ENCODE peak calls at places on chromosomes 4 and X, in eight cellular contexts. X is uterus, K is IMR-90, F is right cardiac atrium, B is testis, J is mesendoderm, H is MM.1S, T is left lung. G is an unnamed sample.

GRCh38 chr4:38623260-38623659 is 40.7 kb upstream of the KLF3 start:
- DNase-seq in K (no peak), F (no peak), B (no peak), T (no peak), X (no peak), J (no peak), H (no peak), G (no peak)

GRCh38 chrX:39308126-39308525 is 506.9 kb downstream of the MID1IP1 start:
- DNase-seq in T (no peak), F (no peak), J (no peak), B (no peak), X (no peak), H (no peak), K (no peak), G (no peak)

GRCh38 chr4:145887241-145887964 is 51.2 kb downstream of the ZNF827 start:
- DNase-seq in T (no peak), F (no peak), H (no peak), B (no peak), X (peak), K (peak), J (no peak), G (no peak)

GRCh38 chrX:141455103-141455502 is 129.4 kb downstream of the SPANXA1 start:
- DNase-seq in F (no peak), J (no peak), H (no peak), T (no peak), K (no peak), B (no peak), X (no peak), G (no peak)

GRCh38 chr4:123892997-123893745 is 496.6 kb downstream of the SPRY1 start:
- DNase-seq in H (no peak), K (peak), B (no peak), X (no peak), J (peak), T (no peak), F (no peak), G (no peak)

GRCh38 chr4:57342406-57342805 is 232.2 kb upstream of the IGFBP7 start:
- DNase-seq in J (no peak), B (no peak), H (no peak), X (no peak), F (no peak), K (peak), T (no peak), G (no peak)

GRCh38 chr4:3768842-3769641 is 2.9 kb downstream of the ADRA2C start:
- DNase-seq in X (no peak), F (peak), T (no peak), J (no peak), B (no peak), K (no peak), H (no peak), G (no peak)

GRCh38 chrX:154409222-154409871 is at the start of gene DNASE1L1:
- DNase-seq in T (peak), X (peak), K (peak), F (peak), B (peak), J (peak), H (peak), G (peak)

GRCh38 chr4:111537861-111538260 is 607.4 kb upstream of the FAM241A start:
- DNase-seq in F (no peak), B (no peak), H (no peak), J (peak), T (no peak), X (no peak), K (peak), G (no peak)

GRCh38 chrX:153924149-153924861 is 1.8 kb downstream of the ARHGAP4 start:
- DNase-seq in J (peak), B (peak), H (peak), F (peak), T (no peak), K (peak), X (peak), G (no peak)

GRCh38 chr4:113222431-113222979 is 173.1 kb downstream of the ANK2 start:
- DNase-seq in H (no peak), T (no peak), B (no peak), X (no peak), J (no peak), K (peak), F (no peak), G (no peak)

GRCh38 chrX:72373136-72373535 is 67.4 kb upstream of the CITED1 start:
- DNase-seq in X (no peak), H (no peak), K (no peak), J (no peak), T (no peak), F (no peak), B (no peak), G (no peak)

GRCh38 chr4:159117564-159117963 is 14.7 kb downstream of the RAPGEF2 start:
- DNase-seq in X (no peak), H (no peak), T (no peak), J (no peak), B (no peak), F (no peak), K (no peak), G (no peak)

GRCh38 chr4:72567821-72568620 is 1.0 kb downstream of the ADAMTS3 start:
- DNase-seq in J (peak), K (peak), F (peak), H (peak), X (peak), T (peak), B (peak), G (peak)

GRCh38 chr4:107665001-107665400 is 55.0 kb downstream of the PAPSS1 start:
- DNase-seq in J (no peak), F (no peak), H (no peak), B (no peak), K (peak), X (no peak), T (no peak), G (no peak)

GRCh38 chr4:105603158-105603557 is 50.7 kb downstream of the ARHGEF38 start:
- DNase-seq in T (no peak), X (no peak), F (no peak), K (no peak), B (no peak), H (no peak), J (no peak), G (no peak)

GRCh38 chr4:142875117-142875516 is 29.0 kb upstream of the INPP4B start:
- DNase-seq in J (peak), T (no peak), H (no peak), F (no peak), B (no peak), X (no peak), K (no peak), G (no peak)

GRCh38 chr4:6263541-6264540 is 5.8 kb upstream of the WFS1 start:
- DNase-seq in X (peak), J (peak), T (peak), B (peak), K (peak), H (peak), F (peak), G (no peak)

GRCh38 chr4:123064390-123064789 is 142.0 kb upstream of the NUDT6 start:
- DNase-seq in J (no peak), B (no peak), K (peak), F (no peak), T (no peak), H (no peak), X (no peak), G (no peak)

GRCh38 chr4:134702374-134702773 is 500.8 kb upstream of the PABPC4L start:
- DNase-seq in B (no peak), X (no peak), K (no peak), J (no peak), H (no peak), F (no peak), T (no peak), G (no peak)

GRCh38 chrX:1870421-1870820 is 255.6 kb downstream of the ASMT start:
- DNase-seq in T (no peak), X (no peak), H (no peak), B (no peak), K (no peak), F (no peak), J (no peak), G (no peak)

GRCh38 chr4:175536852-175537453 is 275.1 kb downstream of the GPM6A start:
- DNase-seq in J (peak), T (no peak), F (no peak), H (peak), B (no peak), X (no peak), K (peak), G (no peak)

GRCh38 chr4:139243448-139244365 is 36.3 kb downstream of the MGARP start:
- DNase-seq in H (peak), B (no peak), K (peak), J (no peak), X (no peak), T (no peak), F (peak), G (no peak)

GRCh38 chr4:139795915-139796314 is 130.3 kb downstream of the MGST2 start:
- DNase-seq in F (no peak), H (no peak), T (no peak), X (no peak), J (no peak), K (peak), B (no peak), G (no peak)

GRCh38 chr4:114658179-114658578 is 59.6 kb downstream of the UGT8 start:
- DNase-seq in B (no peak), T (no peak), J (no peak), K (no peak), F (no peak), X (no peak), H (no peak), G (no peak)

GRCh38 chrX:15471016-15471415 is 22.1 kb downstream of the PIR start:
- DNase-seq in K (peak), B (peak), H (peak), J (peak), T (no peak), X (peak), F (peak), G (no peak)

GRCh38 chrX:44785652-44786051 is 58.2 kb upstream of the DUSP21 start:
- DNase-seq in X (no peak), T (no peak), B (no peak), F (no peak), H (no peak), J (no peak), K (peak), G (no peak)

GRCh38 chrX:107507744-107508117 is 58.3 kb downstream of the FRMPD3 start:
- DNase-seq in B (no peak), J (no peak), T (no peak), X (no peak), K (no peak), F (no peak), H (no peak), G (no peak)

GRCh38 chrX:72271812-72272211 is 5.2 kb downstream of the RPS4X start:
- DNase-seq in H (no peak), J (no peak), X (no peak), B (no peak), K (no peak), F (no peak), T (no peak), G (no peak)

GRCh38 chr4:1231637-1232360 is 17.1 kb downstream of the CTBP1 start:
- DNase-seq in X (no peak), F (peak), J (no peak), B (no peak), T (peak), H (no peak), K (no peak), G (no peak)

GRCh38 chr4:172927096-172927495 is 241.5 kb upstream of the GALNT7 start:
- DNase-seq in H (no peak), F (no peak), K (no peak), X (no peak), J (no peak), B (no peak), T (no peak), G (no peak)

GRCh38 chr4:119268466-119268865 is 53.5 kb downstream of the FABP2 start:
- DNase-seq in B (no peak), H (no peak), F (no peak), K (no peak), X (no peak), J (no peak), T (no peak), G (no peak)

GRCh38 chr4:17701882-17702281 is 79.5 kb downstream of the FAM184B start:
- DNase-seq in K (no peak), X (no peak), F (no peak), T (no peak), H (no peak), B (no peak), J (no peak), G (no peak)

GRCh38 chr4:31125496-31125895 is 405.3 kb downstream of the PCDH7 start:
- DNase-seq in F (no peak), T (no peak), X (no peak), H (no peak), K (no peak), B (no peak), J (no peak), G (no peak)

GRCh38 chr4:31125061-31125460 is 404.9 kb downstream of the PCDH7 start:
- DNase-seq in K (no peak), B (no peak), F (no peak), J (no peak), X (no peak), T (no peak), H (no peak), G (no peak)

GRCh38 chr4:31124008-31124645 is 404.0 kb downstream of the PCDH7 start:
- DNase-seq in T (no peak), F (no peak), X (no peak), H (no peak), J (no peak), K (no peak), B (no peak), G (no peak)
- H3K4me3 ChIP-seq in T (no peak), F (no peak), X (no peak), H (no peak), J (no peak), K (no peak), B (no peak), G (no peak)

GRCh38 chrX:24965400-24965799 is 50.4 kb downstream of the ARX start:
- DNase-seq in H (no peak), X (no peak), T (no peak), J (no peak), K (no peak), F (no peak), B (no peak), G (no peak)
- H3K27ac ChIP-seq in H (no peak), X (no peak), T (no peak), J (no peak), K (no peak), F (no peak), B (no peak), G (no peak)

DNA sequence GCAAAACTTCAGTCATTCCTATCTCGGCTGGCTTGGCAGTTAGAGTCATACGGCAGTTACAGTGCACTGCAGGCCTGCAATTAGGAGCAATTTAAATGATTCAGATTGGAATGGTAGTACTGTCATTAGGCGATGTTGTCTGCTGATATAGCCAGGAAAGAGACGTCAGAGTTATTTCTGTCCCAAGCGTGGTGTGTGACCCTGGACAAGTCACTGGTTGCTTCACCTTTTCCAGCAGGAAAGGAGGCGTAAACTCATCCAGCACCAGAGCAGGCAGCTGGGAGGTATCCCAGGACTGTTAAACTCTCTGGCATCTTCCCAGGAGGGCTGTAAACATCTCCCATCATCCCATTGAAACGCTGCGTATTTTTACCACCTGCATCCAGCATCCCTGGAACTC is 842 bp upstream of the LNX1 start:
- DNase-seq in H (no peak), X (no peak), F (no peak), K (peak), J (peak), B (no peak), T (no peak), G (no peak)
- H3K4me3 ChIP-seq in H (no peak), X (no peak), F (no peak), K (no peak), J (no peak), B (peak), T (no peak), G (no peak)

DNA sequence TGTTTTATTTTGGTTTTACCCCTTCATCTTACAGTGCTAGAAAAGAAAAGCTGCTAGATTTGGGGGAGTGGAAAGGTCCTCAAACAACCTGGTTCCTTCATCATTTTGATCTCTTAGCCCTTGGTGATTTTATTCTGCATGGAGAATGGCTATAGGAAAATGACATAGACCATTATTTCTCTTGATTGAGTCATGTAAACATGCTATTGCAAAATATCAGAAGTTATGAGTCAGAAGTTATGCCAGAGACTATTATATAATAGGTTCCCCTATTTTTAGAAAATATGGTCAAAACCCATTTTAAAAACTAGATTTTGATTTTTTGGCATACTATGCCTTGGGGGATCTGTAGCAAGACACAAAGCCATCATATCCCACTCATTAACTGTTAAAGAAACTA is 83.7 kb upstream of the FAM9C start:
- DNase-seq in H (no peak), F (no peak), J (no peak), T (no peak), K (peak), X (no peak), B (no peak), G (no peak)
- H3K27ac ChIP-seq in H (no peak), F (no peak), J (no peak), T (no peak), K (no peak), X (no peak), B (no peak), G (no peak)

GRCh38 chrX:31209005-31209612 is 137.3 kb upstream of the FTHL17 start:
- DNase-seq in J (no peak), B (no peak), T (no peak), K (peak), X (no peak), H (no peak), F (no peak), G (no peak)
- H3K4me3 ChIP-seq in J (no peak), B (no peak), T (no peak), K (no peak), X (no peak), H (no peak), F (no peak), G (no peak)

DNA sequence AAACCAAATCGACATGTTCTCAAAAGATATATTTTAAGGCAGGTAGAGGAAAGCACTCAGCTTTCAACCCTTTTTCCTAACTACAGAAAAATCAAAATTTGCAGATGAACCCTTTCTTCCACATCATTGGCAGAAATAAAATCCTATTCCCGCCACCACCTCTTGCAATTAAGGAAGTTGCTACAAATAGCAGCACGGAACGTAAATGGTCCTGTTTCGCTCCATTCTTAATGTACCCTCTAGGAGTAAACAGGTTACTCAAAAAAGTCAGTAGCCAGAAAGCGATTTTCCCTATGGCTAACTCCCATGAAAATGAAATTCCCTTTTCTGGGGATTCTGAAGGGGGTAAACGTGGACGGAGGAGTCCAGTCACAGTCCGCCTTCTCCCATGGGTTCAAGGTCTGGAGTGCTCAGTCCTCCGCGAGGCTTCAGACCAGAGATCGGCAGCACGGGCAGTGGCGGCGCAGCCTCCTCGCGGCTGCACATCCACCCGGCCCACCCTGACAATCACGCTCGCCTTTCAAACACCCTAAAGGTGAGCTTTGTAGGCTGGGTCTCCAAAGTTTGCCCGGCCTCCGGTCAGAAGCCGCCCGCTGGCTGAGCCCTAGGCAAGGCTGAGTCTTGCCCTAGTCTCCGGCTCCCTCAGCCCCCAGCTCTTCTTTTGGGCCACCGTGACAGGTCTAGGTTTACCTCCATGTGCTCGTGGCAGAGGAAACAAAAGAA is 1.8 kb downstream of the ATP11C start:
- DNase-seq in X (no peak), F (peak), K (no peak), H (peak), T (peak), J (peak), B (peak), G (no peak)
- H3K27ac ChIP-seq in X (peak), F (no peak), K (peak), H (no peak), T (peak), J (no peak), B (peak), G (peak)

GRCh38 chr4:68569466-68570121 is 6.5 kb downstream of the UGT2B17 start:
- DNase-seq in T (no peak), X (no peak), H (peak), B (no peak), F (no peak), K (no peak), J (no peak), G (no peak)
- H3K4me3 ChIP-seq in T (no peak), X (no peak), H (peak), B (no peak), F (no peak), K (no peak), J (no peak), G (no peak)

GRCh38 chrX:12791253-12792228 is at the start of gene PRPS2:
- DNase-seq in X (peak), B (peak), H (peak), T (peak), J (peak), K (peak), F (peak), G (peak)
- H3K27ac ChIP-seq in X (peak), B (peak), H (no peak), T (no peak), J (no peak), K (peak), F (no peak), G (peak)

DNA sequence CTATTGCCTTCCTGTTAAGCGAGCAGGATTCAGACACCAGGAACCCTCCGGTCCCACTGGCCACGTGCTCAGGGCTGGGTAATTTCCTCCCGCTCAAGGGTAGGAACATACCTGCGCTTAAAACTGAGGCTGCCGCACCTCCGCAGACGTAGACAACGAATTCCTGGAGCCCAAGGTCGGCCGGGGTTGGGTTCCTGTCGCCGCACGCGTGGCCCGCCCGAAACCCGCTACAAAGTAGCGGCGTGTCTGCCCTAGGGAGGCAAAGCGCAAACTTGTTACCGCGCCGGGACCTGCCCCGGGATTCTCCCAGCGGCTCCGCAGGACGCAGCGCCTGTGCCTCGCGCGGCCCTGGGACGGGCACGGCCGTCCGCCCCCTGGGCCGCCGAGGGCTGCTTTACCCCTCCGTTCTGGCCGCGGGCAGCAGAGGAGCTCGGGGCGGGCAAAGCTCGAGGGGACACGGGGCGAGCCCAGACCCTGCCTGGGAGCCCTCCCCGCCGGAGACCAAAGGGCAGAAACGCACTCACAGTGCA is 341 bp downstream of the ERVMER34-1 start:
- DNase-seq in H (no peak), K (no peak), J (peak), F (peak), T (peak), X (no peak), B (peak), G (no peak)
- H3K4me3 ChIP-seq in H (no peak), K (peak), J (no peak), F (peak), T (peak), X (peak), B (peak), G (peak)

GRCh38 chr4:2243682-2244380 is 1.9 kb upstream of the HAUS3 start:
- DNase-seq in K (peak), J (peak), F (peak), T (peak), B (peak), H (peak), X (peak), G (no peak)
- H3K27ac ChIP-seq in K (no peak), J (no peak), F (no peak), T (peak), B (peak), H (peak), X (peak), G (no peak)